ENCODE peak calls at places on chromosome 16, in seven cellular contexts. T, W, Q, B, G, H and J are unnamed samples.
A peak's percentile ranks its signal among the peaks of the same experiment; 100 is the strongest.

GRCh38 chr16:84746231-84746630 is 46.4 kb downstream of the USP10 start:
- DNase-seq in Q (no peak), W (no peak), T (no peak), G (no peak), H (no peak), B (no peak), J (no peak)

GRCh38 chr16:11354733-11355574 is 9.7 kb downstream of the RMI2 start:
- DNase-seq in Q (no peak), B (peak; percentile 50), G (no peak), T (no peak), W (peak; percentile 4), H (no peak), J (no peak)

GRCh38 chr16:87392823-87393679 is 915 bp downstream of the MAP1LC3B start:
- DNase-seq in T (peak; percentile 55), W (peak; percentile 41), H (no peak), B (no peak), Q (peak; percentile 42), G (no peak), J (peak; percentile 36)

GRCh38 chr16:12531937-12532336 is 271.8 kb downstream of the CPPED1 start:
- DNase-seq in G (no peak), B (no peak), W (no peak), T (no peak), Q (no peak), H (no peak), J (peak; percentile 59)

GRCh38 chr16:19393226-19394074 is 24.2 kb upstream of the TMC5 start:
- DNase-seq in T (peak; percentile 83), Q (no peak), H (peak; percentile 86), G (no peak), W (no peak), B (no peak), J (peak; percentile 85)

GRCh38 chr16:75377971-75378386 is 55.3 kb downstream of the CFDP1 start:
- DNase-seq in B (no peak), W (no peak), Q (peak; percentile 12), H (no peak), G (no peak), T (peak; percentile 98), J (peak; percentile 74)

GRCh38 chr16:66131156-66131807 is 235.2 kb upstream of the CDH5 start:
- DNase-seq in T (peak; percentile 39), W (no peak), Q (no peak), H (no peak), B (no peak), G (no peak), J (peak; percentile 64)

GRCh38 chr16:79589495-79590134 is 10.9 kb downstream of the MAF start:
- DNase-seq in W (no peak), H (no peak), G (no peak), T (no peak), Q (no peak), B (no peak), J (no peak)

GRCh38 chr16:58472266-58472665 is 27.7 kb upstream of the NDRG4 start:
- DNase-seq in T (no peak), H (no peak), Q (no peak), G (no peak), B (no peak), W (no peak), J (no peak)

GRCh38 chr16:82011199-82011641 is at the start of gene SDR42E1:
- DNase-seq in W (no peak), B (peak; percentile 14), Q (peak; percentile 90), T (peak; percentile 76), G (peak; percentile 46), H (no peak), J (no peak)

GRCh38 chr16:69040144-69040909 is 65.1 kb upstream of the HAS3 start:
- DNase-seq in B (no peak), T (peak; percentile 84), G (no peak), W (no peak), Q (no peak), H (no peak), J (peak; percentile 57)

GRCh38 chr16:49183911-49184310 is 97.7 kb downstream of the CBLN1 start:
- DNase-seq in W (peak; percentile 48), H (peak; percentile 19), T (peak; percentile 25), Q (peak; percentile 58), G (peak; percentile 56), B (no peak), J (peak; percentile 52)

GRCh38 chr16:87697792-87698191 is 68.0 kb downstream of the KLHDC4 start:
- DNase-seq in B (no peak), H (no peak), G (no peak), T (no peak), Q (no peak), W (no peak), J (no peak)

GRCh38 chr16:29662729-29663019 is 373 bp upstream of the SPN start:
- DNase-seq in G (no peak), H (no peak), W (no peak), B (peak; percentile 19), Q (no peak), T (no peak), J (no peak)